ENCODE peak calls at places on chromosomes 2 and 18, in six cellular contexts. T, A, F, K, I and O are unnamed samples.
A peak's percentile ranks its signal among the peaks of the same experiment; 100 is the strongest.

GRCh38 chr2:134360750-134361487 is 107.0 kb downstream of the MGAT5 start:
- DNase-seq in I (peak; percentile 42), T (no peak), K (no peak), A (no peak), F (no peak), O (no peak)

GRCh38 chr2:221197223-221197622 is 374.9 kb downstream of the EPHA4 start:
- DNase-seq in T (no peak), K (no peak), I (no peak), A (no peak), F (no peak), O (no peak)

GRCh38 chr18:11412790-11413189 is 196.6 kb upstream of the SLC35G4 start:
- DNase-seq in A (no peak), F (no peak), K (no peak), I (no peak), T (no peak), O (no peak)

GRCh38 chr2:32522770-32523169 is 105.1 kb upstream of the TTC27 start:
- DNase-seq in F (no peak), T (no peak), K (no peak), I (no peak), A (no peak), O (no peak)

GRCh38 chr2:181114021-181114420 is 133.6 kb downstream of the UBE2E3 start:
- DNase-seq in I (no peak), A (no peak), T (no peak), F (no peak), K (no peak), O (no peak)

GRCh38 chr2:11583203-11583752 is 49.4 kb downstream of the GREB1 start:
- DNase-seq in F (peak; percentile 51), I (peak; percentile 11), A (no peak), T (no peak), K (no peak), O (no peak)

GRCh38 chr2:126543081-126543480 is 112.9 kb upstream of the GYPC start:
- DNase-seq in K (no peak), A (no peak), I (no peak), F (peak; percentile 27), T (no peak), O (no peak)

GRCh38 chr2:226123307-226123706 is 676.3 kb downstream of the IRS1 start:
- DNase-seq in I (peak; percentile 53), T (no peak), F (no peak), K (no peak), A (no peak), O (no peak)

GRCh38 chr18:34595673-34596072 is 114.4 kb upstream of the DTNA start:
- DNase-seq in F (peak; percentile 75), A (no peak), T (no peak), K (no peak), I (peak; percentile 27), O (no peak)

GRCh38 chr2:36819090-36819711 is 122.7 kb downstream of the VIT start:
- DNase-seq in T (no peak), F (peak; percentile 61), A (no peak), K (no peak), I (peak; percentile 3), O (no peak)

GRCh38 chr18:23406271-23406787 is 46.8 kb upstream of the RIOK3 start:
- DNase-seq in F (no peak), K (no peak), T (no peak), I (peak; percentile 62), A (no peak), O (no peak)